ENCODE peak calls at places on chromosomes 7 and 10, in seven cellular contexts. One of them, this sample, is unnamed.
A peak's percentile ranks its signal among the peaks of the same experiment; 100 is the strongest.

GRCh38 chr7:144780071-144780608 is 55.7 kb downstream of the TPK1 start:
- DNase-seq in PC-3: peak; percentile 13
- DNase-seq in OCI-LY7: no peak
- DNase-seq in HCT116: peak; percentile 12
- DNase-seq in SK-N-SH: no peak
- DNase-seq in hepatocyte: no peak
- DNase-seq in neural progenitor cell: no peak
- DNase-seq in this sample: peak; percentile 1

GRCh38 chr7:136925556-136925955 is 57.1 kb downstream of the CHRM2 start:
- DNase-seq in OCI-LY7: no peak
- DNase-seq in hepatocyte: no peak
- DNase-seq in HCT116: no peak
- DNase-seq in neural progenitor cell: no peak
- DNase-seq in SK-N-SH: no peak
- DNase-seq in PC-3: no peak
- DNase-seq in this sample: no peak

GRCh38 chr7:48285365-48285764 is 114.1 kb downstream of the ABCA13 start:
- DNase-seq in PC-3: peak; percentile 36
- DNase-seq in SK-N-SH: no peak
- DNase-seq in HCT116: no peak
- DNase-seq in neural progenitor cell: no peak
- DNase-seq in hepatocyte: no peak
- DNase-seq in OCI-LY7: no peak
- DNase-seq in this sample: peak; percentile 47

GRCh38 chr10:88826390-88826789 is 23.9 kb downstream of the LIPM start:
- DNase-seq in HCT116: no peak
- DNase-seq in PC-3: no peak
- DNase-seq in SK-N-SH: no peak
- DNase-seq in OCI-LY7: no peak
- DNase-seq in neural progenitor cell: no peak
- DNase-seq in hepatocyte: no peak
- DNase-seq in this sample: no peak

GRCh38 chr10:124728830-124729661 is 15.1 kb downstream of the FAM53B start:
- DNase-seq in OCI-LY7: no peak
- DNase-seq in PC-3: no peak
- DNase-seq in hepatocyte: no peak
- DNase-seq in SK-N-SH: no peak
- DNase-seq in neural progenitor cell: no peak
- DNase-seq in HCT116: no peak
- DNase-seq in this sample: no peak

GRCh38 chr7:43553999-43554398 is 28.9 kb upstream of the STK17A start:
- DNase-seq in OCI-LY7: no peak
- DNase-seq in hepatocyte: no peak
- DNase-seq in PC-3: no peak
- DNase-seq in HCT116: no peak
- DNase-seq in SK-N-SH: no peak
- DNase-seq in neural progenitor cell: no peak
- DNase-seq in this sample: peak; percentile 61

GRCh38 chr7:816751-817671 is 15.3 kb upstream of the SUN1 start:
- DNase-seq in hepatocyte: peak; percentile 51
- DNase-seq in OCI-LY7: peak; percentile 46
- DNase-seq in neural progenitor cell: peak; percentile 52
- DNase-seq in PC-3: peak; percentile 28
- DNase-seq in SK-N-SH: no peak
- DNase-seq in HCT116: no peak
- DNase-seq in this sample: peak; percentile 61

GRCh38 chr10:23886355-23886754 is 322.6 kb upstream of the KIAA1217 start:
- DNase-seq in PC-3: peak; percentile 17
- DNase-seq in SK-N-SH: no peak
- DNase-seq in OCI-LY7: no peak
- DNase-seq in HCT116: no peak
- DNase-seq in hepatocyte: peak; percentile 27
- DNase-seq in neural progenitor cell: peak; percentile 50
- DNase-seq in this sample: no peak

GRCh38 chr10:47296111-47296894 is 3.7 kb upstream of the GDF10 start:
- DNase-seq in PC-3: no peak
- DNase-seq in neural progenitor cell: no peak
- DNase-seq in HCT116: no peak
- DNase-seq in SK-N-SH: no peak
- DNase-seq in hepatocyte: peak; percentile 19
- DNase-seq in OCI-LY7: no peak
- DNase-seq in this sample: no peak

GRCh38 chr7:66344166-66344565 is 139.0 kb downstream of the TPST1 start:
- DNase-seq in hepatocyte: no peak
- DNase-seq in OCI-LY7: no peak
- DNase-seq in SK-N-SH: no peak
- DNase-seq in HCT116: no peak
- DNase-seq in PC-3: peak; percentile 12
- DNase-seq in neural progenitor cell: no peak
- DNase-seq in this sample: peak; percentile 30

GRCh38 chr10:53754851-53755250 is 982.3 kb upstream of the MBL2 start:
- DNase-seq in SK-N-SH: no peak
- DNase-seq in PC-3: peak; percentile 23
- DNase-seq in HCT116: no peak
- DNase-seq in hepatocyte: no peak
- DNase-seq in neural progenitor cell: peak; percentile 16
- DNase-seq in OCI-LY7: no peak
- DNase-seq in this sample: no peak

GRCh38 chr7:106476751-106477150 is 184.2 kb downstream of the CCDC71L start:
- DNase-seq in HCT116: no peak
- DNase-seq in OCI-LY7: no peak
- DNase-seq in PC-3: no peak
- DNase-seq in hepatocyte: no peak
- DNase-seq in SK-N-SH: no peak
- DNase-seq in neural progenitor cell: no peak
- DNase-seq in this sample: no peak

GRCh38 chr7:29277436-29278215 is 83.1 kb downstream of the CHN2 start:
- DNase-seq in SK-N-SH: no peak
- DNase-seq in OCI-LY7: no peak
- DNase-seq in HCT116: no peak
- DNase-seq in hepatocyte: no peak
- DNase-seq in PC-3: no peak
- DNase-seq in neural progenitor cell: no peak
- DNase-seq in this sample: no peak

GRCh38 chr10:89491932-89492331 is 43.5 kb downstream of the SLC16A12 start:
- DNase-seq in SK-N-SH: no peak
- DNase-seq in hepatocyte: no peak
- DNase-seq in neural progenitor cell: no peak
- DNase-seq in OCI-LY7: no peak
- DNase-seq in HCT116: no peak
- DNase-seq in PC-3: no peak
- DNase-seq in this sample: no peak

GRCh38 chr7:106893591-106893990 is 28.5 kb downstream of the PIK3CG start:
- DNase-seq in OCI-LY7: no peak
- DNase-seq in hepatocyte: no peak
- DNase-seq in neural progenitor cell: no peak
- DNase-seq in HCT116: no peak
- DNase-seq in SK-N-SH: no peak
- DNase-seq in PC-3: peak; percentile 44
- DNase-seq in this sample: no peak

GRCh38 chr10:130025326-130025725 is 61.3 kb upstream of the EBF3 start:
- DNase-seq in OCI-LY7: no peak
- DNase-seq in SK-N-SH: no peak
- DNase-seq in hepatocyte: no peak
- DNase-seq in neural progenitor cell: no peak
- DNase-seq in HCT116: no peak
- DNase-seq in PC-3: no peak
- DNase-seq in this sample: no peak

GRCh38 chr10:121222842-121223241 is 371.7 kb downstream of the WDR11 start:
- DNase-seq in HCT116: no peak
- DNase-seq in neural progenitor cell: no peak
- DNase-seq in OCI-LY7: no peak
- DNase-seq in hepatocyte: no peak
- DNase-seq in SK-N-SH: no peak
- DNase-seq in PC-3: no peak
- DNase-seq in this sample: no peak

GRCh38 chr7:23357190-23358093 is 58.3 kb downstream of the MALSU1 start:
- DNase-seq in hepatocyte: peak; percentile 53
- DNase-seq in SK-N-SH: no peak
- DNase-seq in HCT116: peak; percentile 43
- DNase-seq in OCI-LY7: peak; percentile 77
- DNase-seq in neural progenitor cell: no peak
- DNase-seq in PC-3: peak; percentile 87
- DNase-seq in this sample: peak; percentile 59

GRCh38 chr7:117901089-117901797 is 28.0 kb upstream of the CTTNBP2 start:
- DNase-seq in neural progenitor cell: no peak
- DNase-seq in HCT116: no peak
- DNase-seq in hepatocyte: peak; percentile 72
- DNase-seq in OCI-LY7: no peak
- DNase-seq in PC-3: no peak
- DNase-seq in SK-N-SH: no peak
- DNase-seq in this sample: no peak

GRCh38 chr7:36965625-36966024 is 241.3 kb upstream of the AOAH start:
- DNase-seq in PC-3: no peak
- DNase-seq in OCI-LY7: no peak
- DNase-seq in HCT116: no peak
- DNase-seq in neural progenitor cell: no peak
- DNase-seq in SK-N-SH: no peak
- DNase-seq in hepatocyte: no peak
- DNase-seq in this sample: no peak

GRCh38 chr7:36966636-36967035 is 242.3 kb upstream of the AOAH start:
- DNase-seq in OCI-LY7: no peak
- DNase-seq in neural progenitor cell: no peak
- DNase-seq in SK-N-SH: peak; percentile 75
- DNase-seq in HCT116: no peak
- DNase-seq in PC-3: no peak
- DNase-seq in hepatocyte: no peak
- DNase-seq in this sample: no peak

GRCh38 chr7:36969376-36969775 is 245.1 kb upstream of the AOAH start:
- DNase-seq in neural progenitor cell: no peak
- DNase-seq in PC-3: no peak
- DNase-seq in OCI-LY7: peak; percentile 8
- DNase-seq in hepatocyte: no peak
- DNase-seq in HCT116: no peak
- DNase-seq in SK-N-SH: no peak
- DNase-seq in this sample: no peak

GRCh38 chr7:36966039-36966438 is 241.7 kb upstream of the AOAH start:
- DNase-seq in OCI-LY7: no peak
- DNase-seq in neural progenitor cell: no peak
- DNase-seq in hepatocyte: no peak
- DNase-seq in HCT116: no peak
- DNase-seq in SK-N-SH: no peak
- DNase-seq in PC-3: no peak
- DNase-seq in this sample: no peak

DNA sequence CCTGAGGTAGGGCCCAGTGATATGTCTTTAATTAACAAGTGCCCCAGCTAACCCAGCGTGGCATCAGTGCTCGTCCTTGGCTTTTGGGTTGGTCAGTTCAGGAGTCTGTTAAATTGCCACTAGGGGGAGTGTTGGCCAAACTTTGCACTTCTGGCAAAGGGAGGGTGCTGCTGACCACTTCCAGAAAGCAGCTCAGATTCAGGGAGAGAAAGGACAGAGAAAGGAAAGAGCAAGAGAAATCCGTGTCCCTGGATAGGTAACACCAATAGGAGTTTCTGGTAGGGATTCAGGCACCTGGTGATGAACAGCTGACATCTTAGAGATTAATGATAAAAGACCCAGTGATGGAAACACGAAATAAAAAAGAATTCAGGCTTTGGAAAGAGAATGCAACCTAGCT is 243.1 kb upstream of the AOAH start:
- DNase-seq in hepatocyte: peak; percentile 71
- DNase-seq in HCT116: peak; percentile 78
- DNase-seq in neural progenitor cell: peak; percentile 87
- DNase-seq in PC-3: peak; percentile 70
- DNase-seq in SK-N-SH: peak; percentile 79
- DNase-seq in OCI-LY7: peak; percentile 45
- DNase-seq in this sample: peak; percentile 78
- TF ChIP-seq EZH2phosphoT487 in hepatocyte: no peak
- TF ChIP-seq EZH2phosphoT487 in HCT116: no peak
- TF ChIP-seq EZH2phosphoT487 in neural progenitor cell: no peak
- TF ChIP-seq EZH2phosphoT487 in PC-3: no peak
- TF ChIP-seq EZH2phosphoT487 in SK-N-SH: no peak
- TF ChIP-seq EZH2phosphoT487 in OCI-LY7: no peak
- TF ChIP-seq EZH2phosphoT487 in this sample: no peak

GRCh38 chr10:60186315-60187071 is 203.2 kb downstream of the ANK3 start:
- DNase-seq in OCI-LY7: no peak
- DNase-seq in SK-N-SH: no peak
- DNase-seq in hepatocyte: no peak
- DNase-seq in HCT116: no peak
- DNase-seq in PC-3: peak; percentile 98
- DNase-seq in neural progenitor cell: no peak
- DNase-seq in this sample: peak; percentile 61

GRCh38 chr10:60189861-60190475 is 199.7 kb downstream of the ANK3 start:
- DNase-seq in neural progenitor cell: no peak
- DNase-seq in SK-N-SH: no peak
- DNase-seq in HCT116: no peak
- DNase-seq in PC-3: no peak
- DNase-seq in OCI-LY7: no peak
- DNase-seq in hepatocyte: no peak
- DNase-seq in this sample: no peak

GRCh38 chr10:60188548-60188947 is 201.1 kb downstream of the ANK3 start:
- DNase-seq in OCI-LY7: no peak
- DNase-seq in PC-3: no peak
- DNase-seq in hepatocyte: no peak
- DNase-seq in HCT116: no peak
- DNase-seq in SK-N-SH: no peak
- DNase-seq in neural progenitor cell: no peak
- DNase-seq in this sample: no peak

GRCh38 chr10:60185426-60185825 is 204.2 kb downstream of the ANK3 start:
- DNase-seq in HCT116: no peak
- DNase-seq in hepatocyte: no peak
- DNase-seq in OCI-LY7: no peak
- DNase-seq in neural progenitor cell: no peak
- DNase-seq in PC-3: no peak
- DNase-seq in SK-N-SH: no peak
- DNase-seq in this sample: peak; percentile 33

DNA sequence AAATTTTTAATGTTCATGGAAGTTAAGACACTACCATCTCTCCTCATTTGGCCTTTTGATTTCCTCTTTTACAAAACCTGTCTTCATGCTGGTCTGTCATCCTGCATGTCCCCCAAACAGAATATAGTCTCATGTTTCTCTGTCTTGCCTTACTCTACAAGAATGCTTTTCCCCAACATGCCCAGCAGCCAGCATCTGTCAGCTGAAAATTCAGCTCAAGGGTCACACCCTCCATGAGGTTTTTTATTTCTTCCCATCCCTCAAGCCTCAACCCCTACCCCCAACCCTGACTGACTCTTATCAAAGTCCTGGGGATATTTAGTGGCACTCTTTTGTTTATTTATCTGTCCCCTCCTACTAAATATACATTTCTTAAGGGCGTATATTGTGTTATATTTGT is 202.0 kb downstream of the ANK3 start:
- DNase-seq in PC-3: no peak
- DNase-seq in neural progenitor cell: no peak
- DNase-seq in HCT116: no peak
- DNase-seq in OCI-LY7: no peak
- DNase-seq in hepatocyte: no peak
- DNase-seq in SK-N-SH: no peak
- DNase-seq in this sample: no peak
- H3K27ac ChIP-seq in PC-3: peak overlapping the region; percentile 41
- H3K27ac ChIP-seq in neural progenitor cell: no peak overlapping the region
- H3K27ac ChIP-seq in HCT116: no peak overlapping the region
- H3K27ac ChIP-seq in OCI-LY7: no peak overlapping the region
- H3K27ac ChIP-seq in hepatocyte: no peak overlapping the region
- H3K27ac ChIP-seq in SK-N-SH: no peak overlapping the region
- H3K27ac ChIP-seq in this sample: no peak overlapping the region

GRCh38 chr10:132783865-132784581 is 1.9 kb downstream of the NKX6-2 start:
- DNase-seq in PC-3: no peak
- DNase-seq in SK-N-SH: no peak
- DNase-seq in HCT116: no peak
- DNase-seq in hepatocyte: no peak
- DNase-seq in neural progenitor cell: peak; percentile 42
- DNase-seq in OCI-LY7: no peak
- DNase-seq in this sample: no peak
- H3K9me3 ChIP-seq in PC-3: no peaks in the 10 kb centered on the region
- H3K9me3 ChIP-seq in SK-N-SH: no peaks in the 10 kb centered on the region
- H3K9me3 ChIP-seq in HCT116: no peaks in the 10 kb centered on the region
- H3K9me3 ChIP-seq in hepatocyte: no peaks in the 10 kb centered on the region
- H3K9me3 ChIP-seq in neural progenitor cell: no peaks in the 10 kb centered on the region
- H3K9me3 ChIP-seq in OCI-LY7: no peaks in the 10 kb centered on the region
- H3K9me3 ChIP-seq in this sample: no peaks in the 10 kb centered on the region

GRCh38 chr10:119250641-119251314 is 43.4 kb downstream of the GRK5 start:
- DNase-seq in SK-N-SH: no peak
- DNase-seq in HCT116: no peak
- DNase-seq in neural progenitor cell: no peak
- DNase-seq in hepatocyte: no peak
- DNase-seq in OCI-LY7: no peak
- DNase-seq in PC-3: peak; percentile 81
- DNase-seq in this sample: peak; percentile 93
- TF ChIP-seq EZH2phosphoT487 in SK-N-SH: no peak
- TF ChIP-seq EZH2phosphoT487 in HCT116: no peak
- TF ChIP-seq EZH2phosphoT487 in neural progenitor cell: no peak
- TF ChIP-seq EZH2phosphoT487 in hepatocyte: no peak
- TF ChIP-seq EZH2phosphoT487 in OCI-LY7: no peak
- TF ChIP-seq EZH2phosphoT487 in PC-3: no peak
- TF ChIP-seq EZH2phosphoT487 in this sample: no peak

This sample was measured in GM23248.